ENCODE peak calls at places on chromosomes 12 and 14, in six cellular contexts. One of them, this sample, is unnamed. For H3K9me3, the result is how much of the 10 kb centered on the place peaks cover.

GRCh38 chr12:65786041-65786440 is 38.2 kb upstream of the HMGA2 start:
- ATAC-seq in upper lobe of left lung: no peak
- ATAC-seq in A549: no peak
- ATAC-seq in HCT116: no peak
- ATAC-seq in body of pancreas: no peak
- ATAC-seq in right lobe of liver: no peak
- ATAC-seq in this sample: no peak

GRCh38 chr12:56338643-56339422 is at the start of gene IL23A:
- ATAC-seq in upper lobe of left lung: no peak
- ATAC-seq in A549: no peak
- ATAC-seq in HCT116: no peak
- ATAC-seq in body of pancreas: no peak
- ATAC-seq in right lobe of liver: no peak
- ATAC-seq in this sample: no peak

GRCh38 chr14:23478109-23478698 is 8.7 kb downstream of the NGDN start:
- ATAC-seq in upper lobe of left lung: peak
- ATAC-seq in A549: peak
- ATAC-seq in HCT116: peak
- ATAC-seq in body of pancreas: peak
- ATAC-seq in right lobe of liver: peak
- ATAC-seq in this sample: no peak

GRCh38 chr14:61403411-61403810 is 82.0 kb downstream of the PRKCH start:
- ATAC-seq in upper lobe of left lung: no peak
- ATAC-seq in A549: no peak
- ATAC-seq in HCT116: no peak
- ATAC-seq in body of pancreas: no peak
- ATAC-seq in right lobe of liver: peak
- ATAC-seq in this sample: no peak

GRCh38 chr12:118429703-118430383 is 53.5 kb downstream of the SUDS3 start:
- ATAC-seq in upper lobe of left lung: no peak
- ATAC-seq in A549: no peak
- ATAC-seq in HCT116: no peak
- ATAC-seq in body of pancreas: no peak
- ATAC-seq in right lobe of liver: no peak
- ATAC-seq in this sample: no peak

GRCh38 chr12:112169086-112169872 is 43.9 kb downstream of the TRAFD1 start:
- ATAC-seq in upper lobe of left lung: no peak
- ATAC-seq in A549: no peak
- ATAC-seq in HCT116: no peak
- ATAC-seq in body of pancreas: no peak
- ATAC-seq in right lobe of liver: peak
- ATAC-seq in this sample: no peak

GRCh38 chr14:51521764-51522163 is 129.9 kb upstream of the FRMD6 start:
- ATAC-seq in upper lobe of left lung: no peak
- ATAC-seq in A549: no peak
- ATAC-seq in HCT116: no peak
- ATAC-seq in body of pancreas: no peak
- ATAC-seq in right lobe of liver: no peak
- ATAC-seq in this sample: no peak

GRCh38 chr12:75982974-75983660 is 48.5 kb downstream of the PHLDA1 start:
- ATAC-seq in upper lobe of left lung: peak
- ATAC-seq in A549: no peak
- ATAC-seq in HCT116: peak
- ATAC-seq in body of pancreas: peak
- ATAC-seq in right lobe of liver: peak
- ATAC-seq in this sample: no peak

GRCh38 chr12:76123301-76124212 is 39.1 kb upstream of the NAP1L1 start:
- ATAC-seq in upper lobe of left lung: no peak
- ATAC-seq in A549: peak
- ATAC-seq in HCT116: no peak
- ATAC-seq in body of pancreas: no peak
- ATAC-seq in right lobe of liver: no peak
- ATAC-seq in this sample: no peak

GRCh38 chr12:93363854-93364297 is 13.8 kb upstream of the NUDT4 start:
- ATAC-seq in upper lobe of left lung: no peak
- ATAC-seq in A549: no peak
- ATAC-seq in HCT116: no peak
- ATAC-seq in body of pancreas: no peak
- ATAC-seq in right lobe of liver: no peak
- ATAC-seq in this sample: no peak

GRCh38 chr12:12024958-12025682 is 45.6 kb upstream of the BCL2L14 start:
- ATAC-seq in upper lobe of left lung: no peak
- ATAC-seq in A549: no peak
- ATAC-seq in HCT116: no peak
- ATAC-seq in body of pancreas: no peak
- ATAC-seq in right lobe of liver: no peak
- ATAC-seq in this sample: no peak

GRCh38 chr12:46507766-46508165 is 135.2 kb upstream of the SLC38A2 start:
- ATAC-seq in upper lobe of left lung: no peak
- ATAC-seq in A549: no peak
- ATAC-seq in HCT116: no peak
- ATAC-seq in body of pancreas: no peak
- ATAC-seq in right lobe of liver: no peak
- ATAC-seq in this sample: no peak

GRCh38 chr14:52020315-52020714 is 31.0 kb downstream of the RTRAF start:
- ATAC-seq in upper lobe of left lung: no peak
- ATAC-seq in A549: no peak
- ATAC-seq in HCT116: no peak
- ATAC-seq in body of pancreas: no peak
- ATAC-seq in right lobe of liver: no peak
- ATAC-seq in this sample: no peak

GRCh38 chr12:32917094-32917611 is 20.6 kb upstream of the PKP2 start:
- ATAC-seq in upper lobe of left lung: peak
- ATAC-seq in A549: no peak
- ATAC-seq in HCT116: no peak
- ATAC-seq in body of pancreas: no peak
- ATAC-seq in right lobe of liver: no peak
- ATAC-seq in this sample: no peak

GRCh38 chr12:89950421-89950820 is 241.8 kb upstream of the ATP2B1 start:
- ATAC-seq in upper lobe of left lung: no peak
- ATAC-seq in A549: no peak
- ATAC-seq in HCT116: no peak
- ATAC-seq in body of pancreas: no peak
- ATAC-seq in right lobe of liver: no peak
- ATAC-seq in this sample: no peak

GRCh38 chr14:37088356-37088755 is 84.0 kb downstream of the SLC25A21 start:
- ATAC-seq in upper lobe of left lung: no peak
- ATAC-seq in A549: no peak
- ATAC-seq in HCT116: no peak
- ATAC-seq in body of pancreas: peak
- ATAC-seq in right lobe of liver: no peak
- ATAC-seq in this sample: no peak

GRCh38 chr12:93323625-93324165 is 54.0 kb upstream of the NUDT4 start:
- ATAC-seq in upper lobe of left lung: no peak
- ATAC-seq in A549: peak
- ATAC-seq in HCT116: no peak
- ATAC-seq in body of pancreas: no peak
- ATAC-seq in right lobe of liver: no peak
- ATAC-seq in this sample: no peak

GRCh38 chr14:69288001-69288771 is 28.2 kb downstream of the GALNT16 start:
- ATAC-seq in upper lobe of left lung: peak
- ATAC-seq in A549: peak
- ATAC-seq in HCT116: peak
- ATAC-seq in body of pancreas: peak
- ATAC-seq in right lobe of liver: peak
- ATAC-seq in this sample: peak

GRCh38 chr12:16218934-16219718 is 58.4 kb downstream of the SLC15A5 start:
- ATAC-seq in upper lobe of left lung: no peak
- ATAC-seq in A549: no peak
- ATAC-seq in HCT116: no peak
- ATAC-seq in body of pancreas: peak
- ATAC-seq in right lobe of liver: peak
- ATAC-seq in this sample: no peak

GRCh38 chr14:76762617-76763361 is 1.5 kb downstream of the VASH1 start:
- ATAC-seq in upper lobe of left lung: peak
- ATAC-seq in A549: no peak
- ATAC-seq in HCT116: no peak
- ATAC-seq in body of pancreas: no peak
- ATAC-seq in right lobe of liver: no peak
- ATAC-seq in this sample: no peak

GRCh38 chr14:95526483-95527391 is 8.1 kb upstream of the GLRX5 start:
- ATAC-seq in upper lobe of left lung: peak
- ATAC-seq in A549: no peak
- ATAC-seq in HCT116: no peak
- ATAC-seq in body of pancreas: no peak
- ATAC-seq in right lobe of liver: no peak
- ATAC-seq in this sample: peak
- TF ChIP-seq POLR2A in upper lobe of left lung: no peak
- TF ChIP-seq POLR2A in A549: no peak
- TF ChIP-seq POLR2A in HCT116: no peak
- TF ChIP-seq POLR2A in body of pancreas: no peak
- TF ChIP-seq POLR2A in right lobe of liver: no peak
- TF ChIP-seq POLR2A in this sample: no peak

DNA sequence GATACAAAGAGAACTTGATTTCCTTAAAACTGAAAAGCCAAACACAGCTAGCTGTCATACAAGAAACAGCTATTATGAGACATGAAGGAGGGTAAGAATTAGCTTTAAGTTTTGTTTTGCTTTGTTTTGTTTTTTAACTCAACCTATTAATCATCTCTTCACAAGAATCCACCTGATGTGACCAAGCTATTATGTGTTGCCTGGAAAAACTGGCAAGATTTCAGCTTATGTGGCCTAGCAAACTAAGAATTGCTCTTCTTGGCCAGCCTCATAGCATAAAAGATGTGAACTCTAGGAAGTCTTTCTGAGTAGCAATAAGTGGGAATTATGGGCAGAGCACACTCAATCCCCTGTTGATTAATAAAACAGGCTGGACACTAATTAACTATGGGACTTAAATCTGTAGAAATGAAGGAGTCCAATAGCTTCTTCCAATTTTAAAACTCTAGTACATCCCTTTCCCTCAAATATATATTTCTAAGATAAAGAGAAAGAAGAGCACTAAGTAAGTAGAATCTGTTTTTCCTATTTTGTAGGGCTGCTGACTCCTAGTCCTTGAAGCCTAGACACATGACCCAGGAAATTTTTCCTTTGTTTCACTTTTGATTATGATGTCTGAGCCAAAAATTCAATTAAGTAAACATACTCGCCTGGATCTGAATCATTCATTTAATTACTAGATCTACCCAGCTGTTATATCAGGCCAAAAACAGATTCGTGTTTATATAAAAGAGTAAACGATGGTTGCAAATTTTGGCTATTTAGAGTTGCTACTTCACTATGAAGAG is 75.8 kb downstream of the GTF2A1 start:
- ATAC-seq in upper lobe of left lung: no peak
- ATAC-seq in A549: no peak
- ATAC-seq in HCT116: no peak
- ATAC-seq in body of pancreas: no peak
- ATAC-seq in right lobe of liver: peak
- ATAC-seq in this sample: no peak
- H3K27ac ChIP-seq in upper lobe of left lung: no peak
- H3K27ac ChIP-seq in A549: no peak
- H3K27ac ChIP-seq in HCT116: no peak
- H3K27ac ChIP-seq in body of pancreas: no peak
- H3K27ac ChIP-seq in right lobe of liver: no peak
- H3K27ac ChIP-seq in this sample: peak

GRCh38 chr14:38098074-38098846 is 109.4 kb upstream of the SSTR1 start:
- ATAC-seq in upper lobe of left lung: no peak
- ATAC-seq in A549: no peak
- ATAC-seq in HCT116: no peak
- ATAC-seq in body of pancreas: no peak
- ATAC-seq in right lobe of liver: no peak
- ATAC-seq in this sample: no peak
- H3K9me3 ChIP-seq in upper lobe of left lung: under half
- H3K9me3 ChIP-seq in A549: under half
- H3K9me3 ChIP-seq in HCT116: under half
- H3K9me3 ChIP-seq in body of pancreas: under half
- H3K9me3 ChIP-seq in right lobe of liver: under half
- H3K9me3 ChIP-seq in this sample: under half

GRCh38 chr12:14961466-14962155 is at the start of gene ARHGDIB:
- ATAC-seq in upper lobe of left lung: peak
- ATAC-seq in A549: no peak
- ATAC-seq in HCT116: no peak
- ATAC-seq in body of pancreas: peak
- ATAC-seq in right lobe of liver: peak
- ATAC-seq in this sample: peak
- TF ChIP-seq POLR2A in upper lobe of left lung: peak
- TF ChIP-seq POLR2A in A549: no peak
- TF ChIP-seq POLR2A in HCT116: no peak
- TF ChIP-seq POLR2A in body of pancreas: peak
- TF ChIP-seq POLR2A in right lobe of liver: peak
- TF ChIP-seq POLR2A in this sample: peak

GRCh38 chr12:2225736-2226135 is 172.9 kb downstream of the CACNA1C start:
- ATAC-seq in upper lobe of left lung: no peak
- ATAC-seq in A549: no peak
- ATAC-seq in HCT116: no peak
- ATAC-seq in body of pancreas: no peak
- ATAC-seq in right lobe of liver: no peak
- ATAC-seq in this sample: no peak
- H3K27ac ChIP-seq in upper lobe of left lung: no peak
- H3K27ac ChIP-seq in A549: no peak
- H3K27ac ChIP-seq in HCT116: no peak
- H3K27ac ChIP-seq in body of pancreas: no peak
- H3K27ac ChIP-seq in right lobe of liver: no peak
- H3K27ac ChIP-seq in this sample: peak

GRCh38 chr12:132318618-132319033 is 10.8 kb downstream of the GALNT9 start:
- ATAC-seq in upper lobe of left lung: no peak
- ATAC-seq in A549: peak
- ATAC-seq in HCT116: no peak
- ATAC-seq in body of pancreas: no peak
- ATAC-seq in right lobe of liver: no peak
- ATAC-seq in this sample: no peak

GRCh38 chr12:132318135-132318534 is 11.3 kb downstream of the GALNT9 start:
- ATAC-seq in upper lobe of left lung: no peak
- ATAC-seq in A549: no peak
- ATAC-seq in HCT116: no peak
- ATAC-seq in body of pancreas: no peak
- ATAC-seq in right lobe of liver: no peak
- ATAC-seq in this sample: no peak

GRCh38 chr12:132320767-132321211 is 8.6 kb downstream of the GALNT9 start:
- ATAC-seq in upper lobe of left lung: no peak
- ATAC-seq in A549: no peak
- ATAC-seq in HCT116: no peak
- ATAC-seq in body of pancreas: no peak
- ATAC-seq in right lobe of liver: no peak
- ATAC-seq in this sample: no peak

GRCh38 chr12:132319991-132320570 is 9.3 kb downstream of the GALNT9 start:
- ATAC-seq in upper lobe of left lung: no peak
- ATAC-seq in A549: no peak
- ATAC-seq in HCT116: no peak
- ATAC-seq in body of pancreas: no peak
- ATAC-seq in right lobe of liver: no peak
- ATAC-seq in this sample: no peak

DNA sequence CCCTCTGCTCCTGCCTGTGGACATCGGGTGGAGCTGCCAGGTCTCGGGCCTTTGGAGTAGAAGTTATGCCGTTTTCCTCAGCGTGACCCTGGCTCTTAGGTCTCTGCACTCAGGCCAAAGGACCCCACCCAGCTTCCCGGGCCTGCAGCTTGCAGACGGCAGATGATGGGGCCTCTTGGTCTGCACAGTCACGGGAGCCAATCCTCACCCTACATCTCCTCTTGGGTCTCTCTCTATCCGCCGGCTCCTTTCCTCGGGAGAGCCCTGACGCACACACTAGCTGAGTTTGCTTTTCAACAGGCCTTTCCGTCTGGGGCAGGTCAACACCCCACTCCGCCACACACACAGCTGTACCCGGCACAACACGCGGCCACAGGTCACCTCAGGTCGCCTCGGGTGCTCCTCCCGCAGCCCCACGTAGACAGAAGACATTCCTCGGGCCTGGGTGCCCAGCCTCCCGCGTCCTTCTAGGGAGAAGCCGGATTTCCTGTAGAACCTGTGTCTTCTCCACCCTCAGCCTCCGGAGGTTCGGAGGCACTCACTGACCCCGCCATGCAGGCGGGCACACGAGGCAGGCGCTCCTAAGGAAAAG is 9.9 kb downstream of the GALNT9 start:
- ATAC-seq in upper lobe of left lung: no peak
- ATAC-seq in A549: no peak
- ATAC-seq in HCT116: no peak
- ATAC-seq in body of pancreas: no peak
- ATAC-seq in right lobe of liver: no peak
- ATAC-seq in this sample: no peak
- H3K9me3 ChIP-seq in upper lobe of left lung: under half
- H3K9me3 ChIP-seq in A549: under half
- H3K9me3 ChIP-seq in HCT116: under half
- H3K9me3 ChIP-seq in body of pancreas: under half
- H3K9me3 ChIP-seq in right lobe of liver: under half
- H3K9me3 ChIP-seq in this sample: under half

This sample was measured in gastroesophageal sphincter.